ENCODE peak calls at places on chromosomes 16 and 17, in four cellular contexts. B, V, W and X are unnamed samples.

GRCh38 chr17:30716461-30717289 is 107.8 kb downstream of the CRLF3 start:
- DNase-seq in B (no peak), V (peak; percentile 34), W (peak; percentile 40), X (no peak)

GRCh38 chr17:81034168-81034777 is 678 bp upstream of the BAIAP2 start:
- DNase-seq in B (no peak), V (no peak), W (no peak), X (no peak)

GRCh38 chr16:72241930-72242329 is 70.0 kb upstream of the PMFBP1 start:
- DNase-seq in B (peak; percentile 28), V (no peak), W (no peak), X (no peak)

GRCh38 chr17:61770752-61771533 is 92.4 kb downstream of the BRIP1 start:
- DNase-seq in B (no peak), V (no peak), W (no peak), X (no peak)

GRCh38 chr17:77941004-77941403 is 17.5 kb upstream of the TNRC6C start:
- DNase-seq in B (no peak), V (no peak), W (no peak), X (no peak)

GRCh38 chr17:19977360-19978205 is at the start of gene AKAP10:
- DNase-seq in B (peak; percentile 96), V (peak; percentile 99), W (peak; percentile 97), X (peak; percentile 87)

GRCh38 chr17:8048736-8049135 is 9.9 kb downstream of the ALOX15B start:
- DNase-seq in B (no peak), V (no peak), W (no peak), X (no peak)

GRCh38 chr17:10072086-10072485 is 126.3 kb downstream of the GAS7 start:
- DNase-seq in B (no peak), V (no peak), W (no peak), X (no peak)

GRCh38 chr17:71548540-71549190 is 572.2 kb upstream of the SOX9 start:
- DNase-seq in B (no peak), V (no peak), W (no peak), X (no peak)

GRCh38 chr16:81641403-81642106 is 137.5 kb upstream of the PLCG2 start:
- DNase-seq in B (no peak), V (no peak), W (no peak), X (no peak)

GRCh38 chr17:56806949-56807348 is 26.8 kb downstream of the C17orf67 start:
- DNase-seq in B (no peak), V (no peak), W (no peak), X (no peak)

GRCh38 chr17:71335212-71335611 is 785.6 kb upstream of the SOX9 start:
- DNase-seq in B (no peak), V (no peak), W (no peak), X (no peak)

GRCh38 chr17:3935140-3935542 is 18.9 kb upstream of the P2RX1 start:
- DNase-seq in B (peak; percentile 62), V (peak; percentile 84), W (peak; percentile 86), X (peak; percentile 78)

GRCh38 chr16:70476272-70477020 is 22.1 kb downstream of the FCSK start:
- DNase-seq in B (no peak), V (no peak), W (no peak), X (no peak)

GRCh38 chr16:17365591-17366298 is 105.0 kb downstream of the XYLT1 start:
- DNase-seq in B (no peak), V (no peak), W (no peak), X (no peak)

GRCh38 chr16:47143677-47144558 is at the start of gene NETO2:
- DNase-seq in B (peak; percentile 58), V (peak; percentile 83), W (peak; percentile 67), X (peak; percentile 51)

GRCh38 chr16:89562939-89563338 is 2.5 kb downstream of the RPL13 start:
- DNase-seq in B (no peak), V (no peak), W (no peak), X (no peak)

GRCh38 chr17:78735832-78736525 is 46.1 kb downstream of the CYTH1 start:
- DNase-seq in B (no peak), V (no peak), W (no peak), X (no peak)

GRCh38 chr16:88403794-88404581 is 21.2 kb downstream of the ZNF469 start:
- DNase-seq in B (no peak), V (no peak), W (no peak), X (no peak)

GRCh38 chr16:2278272-2278608 is 10.3 kb upstream of the RNPS1 start:
- DNase-seq in B (no peak), V (no peak), W (no peak), X (no peak)

GRCh38 chr17:42979511-42980273 is at the start of gene PTGES3L:
- DNase-seq in B (no peak), V (no peak), W (peak; percentile 54), X (no peak)

GRCh38 chr17:34151081-34151480 is 104.0 kb upstream of the CCL2 start:
- DNase-seq in B (no peak), V (no peak), W (no peak), X (no peak)

GRCh38 chr17:34146440-34147043 is 108.5 kb upstream of the CCL2 start:
- DNase-seq in B (peak; percentile 31), V (peak; percentile 75), W (peak; percentile 60), X (no peak)
- TF ChIP-seq CTCF in B (peak; percentile 73), V (peak; percentile 30), W (peak; percentile 50), X (peak; percentile 40)

DNA sequence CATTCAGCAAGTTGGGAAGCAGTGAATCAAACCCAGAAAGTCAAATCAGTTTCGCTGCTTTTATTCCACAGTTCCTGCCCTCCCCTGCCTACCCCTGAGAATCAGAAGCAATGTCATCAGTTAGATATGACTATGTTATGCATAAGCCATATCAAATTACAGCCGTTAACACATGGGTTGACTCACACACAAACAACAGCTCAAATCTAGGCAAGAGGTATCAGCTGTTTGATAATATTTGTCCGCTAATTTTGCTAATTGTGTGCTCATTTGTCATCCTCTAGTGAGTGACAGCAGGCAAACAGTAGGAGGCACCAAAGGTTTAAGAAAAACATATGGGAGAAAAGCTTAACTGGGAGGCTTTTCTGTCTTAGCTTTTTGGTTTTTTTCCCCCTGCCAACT is 327.4 kb upstream of the CCL2 start:
- DNase-seq in B (no peak), V (no peak), W (no peak), X (no peak)
- TF ChIP-seq CTCF in B (no peak), V (no peak), W (no peak), X (peak; percentile 17)

GRCh38 chr17:73799781-73800627 is 155.8 kb upstream of the SDK2 start:
- DNase-seq in B (no peak), V (no peak), W (no peak), X (no peak)
- TF ChIP-seq CTCF in B (no peak), V (no peak), W (no peak), X (no peak)

DNA sequence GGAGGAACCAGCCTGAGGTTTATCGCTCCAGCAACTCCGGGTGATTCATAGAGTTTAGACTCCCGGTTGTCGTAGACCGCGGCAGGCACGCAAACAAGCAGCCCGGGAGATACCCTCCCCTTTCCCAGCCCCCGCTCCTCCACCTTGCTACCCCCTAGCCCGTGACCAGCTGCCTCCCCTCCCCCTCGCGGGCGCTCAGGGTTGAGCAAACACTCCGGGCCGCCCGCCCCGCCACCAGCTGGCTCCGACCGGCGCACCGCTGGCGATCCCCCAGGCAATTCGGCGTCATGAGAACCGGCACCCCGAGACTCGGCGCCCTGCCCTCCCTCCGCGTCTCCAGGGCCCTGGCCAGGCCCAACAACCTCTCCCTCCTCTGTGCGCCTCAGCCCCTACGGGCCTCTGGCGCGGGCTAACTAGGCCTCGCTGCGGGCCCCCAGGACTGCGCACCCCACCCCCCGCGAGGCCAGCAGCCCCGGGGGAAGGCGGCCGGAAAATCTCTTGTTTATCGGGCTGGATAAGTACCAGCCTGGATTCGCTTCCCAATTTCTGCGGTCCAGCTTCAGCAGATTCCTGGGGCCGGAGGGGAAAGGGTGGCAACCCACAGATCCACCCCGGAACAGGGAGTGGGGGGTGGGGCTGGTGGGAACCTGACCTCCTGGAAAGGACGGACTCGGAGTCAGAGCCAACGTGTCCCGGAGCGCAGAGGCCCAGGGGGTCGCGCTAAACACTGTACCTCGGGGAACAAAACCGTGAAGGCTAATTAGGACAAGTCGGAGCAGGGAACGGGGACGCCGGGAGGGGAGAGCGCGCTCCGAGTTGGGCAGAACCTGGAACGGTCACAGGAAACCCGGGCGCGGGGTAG is 951 bp upstream of the GPRC5C start:
- DNase-seq in B (no peak), V (peak; percentile 96), W (peak; percentile 90), X (no peak)
- TF ChIP-seq CTCF in B (no peak), V (no peak), W (no peak), X (no peak)

DNA sequence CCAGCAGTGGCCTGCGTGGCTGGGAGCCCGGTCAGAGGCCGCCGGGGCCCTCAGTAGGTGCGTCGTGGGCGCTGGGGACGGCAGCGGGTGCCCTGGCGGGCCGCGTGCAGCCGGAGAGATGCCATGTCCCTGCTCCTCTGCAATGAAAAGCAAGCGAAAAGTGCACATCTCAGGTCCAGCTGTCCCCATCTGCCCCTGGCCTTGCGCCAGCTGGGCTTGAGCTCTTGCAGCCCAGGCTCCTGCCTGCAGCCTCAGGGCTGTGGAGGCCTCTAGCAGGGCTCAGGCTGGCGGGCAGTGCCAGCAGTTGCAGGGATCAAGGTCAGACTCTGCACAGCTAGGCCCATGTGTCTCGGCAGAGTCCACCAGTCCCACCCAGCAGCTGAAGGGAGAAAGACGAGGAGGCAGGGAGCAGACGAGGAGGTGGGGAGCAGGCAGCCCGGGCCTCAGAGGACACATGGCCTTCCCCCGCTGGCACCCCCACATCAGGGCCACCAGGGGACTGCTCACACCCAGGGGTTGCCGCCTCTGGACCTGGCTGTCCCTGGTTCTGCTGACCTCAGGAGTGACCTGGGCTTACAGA is 11.2 kb downstream of the SLC16A3 start:
- DNase-seq in B (no peak), V (no peak), W (no peak), X (peak; percentile 49)
- TF ChIP-seq CTCF in B (no peak), V (no peak), W (no peak), X (no peak)

GRCh38 chr17:46025510-46025909 is 26.5 kb downstream of the STH start:
- DNase-seq in B (no peak), V (no peak), W (no peak), X (no peak)

GRCh38 chr17:46026815-46027125 is 27.7 kb downstream of the STH start:
- DNase-seq in B (no peak), V (no peak), W (no peak), X (no peak)

GRCh38 chr17:46027326-46028325 is 28.6 kb downstream of the STH start:
- DNase-seq in B (no peak), V (peak; percentile 72), W (no peak), X (no peak)

GRCh38 chr17:46025060-46025459 is 26.0 kb downstream of the STH start:
- DNase-seq in B (no peak), V (no peak), W (no peak), X (no peak)

GRCh38 chr17:46026045-46026814 is 27.2 kb downstream of the STH start:
- DNase-seq in B (no peak), V (no peak), W (no peak), X (no peak)
- TF ChIP-seq CTCF in B (no peak), V (no peak), W (no peak), X (no peak)